ENCODE peak calls at places on chromosomes 12 and 14, in nine cellular contexts. A, Q, T, U, R, I, G, L and P are unnamed samples.

GRCh38 chr12:79691299-79692248 is 810 bp upstream of the PAWR start:
- DNase-seq in R (peak; percentile 93), U (no peak), I (peak; percentile 85), Q (no peak), T (no peak), L (peak; percentile 30), A (peak; percentile 29), G (peak; percentile 43), P (peak; percentile 71)

GRCh38 chr12:67651380-67651695 is 2.8 kb downstream of the DYRK2 start:
- DNase-seq in T (no peak), R (peak; percentile 59), I (peak; percentile 46), Q (no peak), G (no peak), A (no peak), U (no peak), L (no peak), P (peak; percentile 32)

GRCh38 chr12:114508529-114509129 is 102.7 kb upstream of the TBX5 start:
- DNase-seq in R (peak; percentile 79), U (peak; percentile 69), A (peak; percentile 77), I (peak; percentile 76), G (peak; percentile 58), T (peak; percentile 74), Q (peak; percentile 62), L (peak; percentile 80), P (peak; percentile 36)

GRCh38 chr12:75834591-75834990 is 197.0 kb downstream of the PHLDA1 start:
- DNase-seq in G (no peak), L (no peak), U (no peak), I (no peak), Q (no peak), A (no peak), R (peak; percentile 61), T (no peak), P (no peak)

GRCh38 chr12:65602579-65603295 is 221.5 kb upstream of the HMGA2 start:
- DNase-seq in U (peak; percentile 75), G (peak; percentile 77), Q (peak; percentile 94), R (peak; percentile 97), I (peak; percentile 89), L (peak; percentile 79), A (peak; percentile 41), T (peak; percentile 81), P (peak; percentile 51)

GRCh38 chr12:130583800-130584199 is 132.3 kb downstream of the RIMBP2 start:
- DNase-seq in I (no peak), U (no peak), G (no peak), Q (no peak), A (no peak), T (no peak), L (no peak), R (no peak), P (no peak)

GRCh38 chr14:96167224-96168148 is 37.2 kb upstream of the BDKRB2 start:
- DNase-seq in L (no peak), I (peak; percentile 78), R (peak; percentile 95), G (no peak), A (no peak), U (no peak), T (no peak), Q (no peak), P (peak; percentile 78)

GRCh38 chr12:123131879-123132402 is 18.9 kb downstream of the PITPNM2 start:
- DNase-seq in G (no peak), A (peak; percentile 79), R (no peak), U (peak; percentile 71), Q (no peak), T (peak; percentile 77), I (no peak), L (peak; percentile 81), P (no peak)

GRCh38 chr12:43648636-43649035 is 96.6 kb upstream of the ADAMTS20 start:
- DNase-seq in R (no peak), I (no peak), G (no peak), Q (no peak), U (no peak), T (no peak), A (no peak), L (no peak), P (no peak)

GRCh38 chr14:71739273-71739990 is 192.8 kb upstream of the RGS6 start:
- DNase-seq in L (no peak), A (no peak), R (peak; percentile 43), I (peak; percentile 60), U (no peak), G (no peak), Q (peak; percentile 54), T (no peak), P (no peak)

GRCh38 chr12:124469193-124469888 is 98.1 kb downstream of the NCOR2 start:
- DNase-seq in L (no peak), A (no peak), I (peak; percentile 58), T (no peak), U (no peak), R (no peak), Q (no peak), G (no peak), P (no peak)

GRCh38 chr12:51263341-51263740 is 6.9 kb downstream of the SMAGP start:
- DNase-seq in G (no peak), T (no peak), L (no peak), R (no peak), Q (no peak), U (no peak), I (no peak), A (no peak), P (no peak)

GRCh38 chr12:83660727-83661126 is 974.0 kb downstream of the TMTC2 start:
- DNase-seq in A (no peak), L (no peak), I (no peak), R (no peak), G (no peak), T (no peak), U (no peak), Q (no peak), P (no peak)

GRCh38 chr12:108621161-108621560 is 12.5 kb downstream of the SELPLG start:
- DNase-seq in A (no peak), Q (no peak), R (no peak), L (no peak), G (no peak), T (no peak), I (no peak), U (no peak), P (no peak)

GRCh38 chr12:30840715-30841114 is 85.8 kb upstream of the TSPAN11 start:
- DNase-seq in U (no peak), L (no peak), R (no peak), I (peak; percentile 14), G (no peak), T (no peak), A (no peak), Q (no peak), P (no peak)

GRCh38 chr14:26194816-26195215 is 403.0 kb downstream of the NOVA1 start:
- DNase-seq in R (no peak), Q (no peak), T (no peak), U (no peak), L (no peak), A (no peak), G (no peak), I (no peak), P (no peak)

GRCh38 chr12:130909111-130909510 is 37.2 kb downstream of the RAN start:
- DNase-seq in T (no peak), A (no peak), U (no peak), R (no peak), L (no peak), I (no peak), G (no peak), Q (no peak), P (no peak)

GRCh38 chr12:74515849-74516248 is 21.8 kb upstream of the ATXN7L3B start:
- DNase-seq in Q (no peak), I (no peak), L (no peak), U (no peak), G (no peak), A (no peak), R (no peak), T (no peak), P (no peak)

GRCh38 chr12:116244474-116245090 is 32.9 kb downstream of the MED13L start:
- DNase-seq in T (no peak), G (no peak), R (no peak), L (no peak), U (no peak), Q (no peak), I (no peak), A (no peak), P (no peak)

GRCh38 chr14:89378119-89378518 is 38.9 kb downstream of the FOXN3 start:
- DNase-seq in R (peak; percentile 93), Q (no peak), T (no peak), A (no peak), I (peak; percentile 22), L (no peak), U (no peak), G (peak; percentile 28), P (no peak)

GRCh38 chr14:21256539-21257394 is 12.5 kb downstream of the HNRNPC start:
- DNase-seq in I (no peak), T (peak; percentile 13), U (no peak), R (no peak), G (no peak), A (no peak), Q (no peak), L (no peak), P (no peak)
- TF ChIP-seq POLR2A in I (no peak), T (no peak), U (no peak), R (peak; percentile 17), G (no peak), A (no peak), Q (no peak), L (no peak), P (no peak)

GRCh38 chr14:23605931-23606585 is 27.5 kb upstream of the JPH4 start:
- DNase-seq in I (no peak), L (no peak), Q (no peak), A (no peak), G (no peak), U (no peak), T (no peak), R (peak; percentile 12), P (no peak)
- TF ChIP-seq POLR2A in I (no peak), L (no peak), Q (no peak), A (no peak), G (no peak), U (no peak), T (no peak), R (no peak), P (no peak)

GRCh38 chr12:46371718-46372130 is 849 bp downstream of the SLC38A2 start:
- DNase-seq in Q (no peak), G (peak; percentile 76), T (peak; percentile 82), I (peak; percentile 82), A (peak; percentile 60), U (peak; percentile 72), L (peak; percentile 71), R (peak; percentile 44), P (no peak)
- TF ChIP-seq POLR2A in Q (no peak), G (peak; percentile 3), T (peak; percentile 32), I (peak; percentile 13), A (no peak), U (no peak), L (no peak), R (peak; percentile 69), P (no peak)

DNA sequence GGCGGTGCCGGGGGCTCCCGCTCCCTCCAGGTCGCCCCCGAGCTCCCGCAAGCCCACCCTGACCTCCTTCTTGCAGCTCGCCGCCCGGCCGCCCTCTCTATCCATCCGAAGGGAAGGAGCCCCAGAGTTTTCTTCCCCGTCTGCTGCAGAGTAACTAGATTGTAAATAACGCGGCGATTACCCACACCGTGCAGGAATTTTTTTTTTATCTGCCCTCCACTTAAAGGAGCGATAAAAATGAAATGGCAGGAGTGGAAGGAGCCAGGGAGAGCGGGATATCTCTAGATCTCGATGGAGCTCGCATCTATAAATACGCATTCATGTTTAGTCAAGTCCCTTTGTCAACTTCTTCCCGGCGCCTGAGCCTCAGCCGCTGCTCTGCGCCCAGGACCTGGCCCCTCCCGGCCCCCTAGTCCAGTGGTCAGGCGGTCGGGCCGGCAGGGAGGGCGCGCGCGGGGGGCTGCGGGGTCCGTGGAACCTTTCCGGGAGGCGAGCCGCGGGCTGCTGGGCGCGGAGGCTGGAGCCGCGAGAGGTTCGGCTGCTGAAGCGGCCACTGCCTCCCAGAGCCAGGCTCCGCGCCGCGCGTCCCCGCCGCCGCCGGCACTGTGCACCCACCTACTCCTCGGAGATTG is 386.0 kb downstream of the BCAT1 start:
- DNase-seq in T (peak; percentile 35), I (peak; percentile 8), Q (no peak), U (no peak), R (peak; percentile 54), G (no peak), L (peak; percentile 53), A (peak; percentile 38), P (peak; percentile 14)
- TF ChIP-seq POLR2A in T (no peak), I (no peak), Q (no peak), U (no peak), R (no peak), G (no peak), L (peak; percentile 23), A (peak; percentile 16), P (no peak)